ENCODE peak calls at places on chromosomes 12 and 14, in seven cellular contexts. L is H4, E is B cell, A is Panc1, I is AG10803, T is G401, O is EL. X is an unnamed sample.
A peak's percentile ranks its signal among the peaks of the same experiment; 100 is the strongest.

GRCh38 chr14:93911975-93912374 is 15.2 kb upstream of the FAM181A start:
- DNase-seq in L (no peak), E (no peak), A (no peak), I (no peak), T (no peak), O (no peak), X (no peak)

GRCh38 chr14:70289138-70289537 is 70.3 kb downstream of the COX16 start:
- DNase-seq in L (no peak), E (peak; percentile 17), A (no peak), I (no peak), T (no peak), O (no peak), X (peak; percentile 8)

GRCh38 chr14:81269100-81269978 is 48.6 kb upstream of the GTF2A1 start:
- DNase-seq in L (peak; percentile 61), E (peak; percentile 57), A (peak; percentile 35), I (peak; percentile 66), T (peak; percentile 63), O (peak; percentile 60), X (peak; percentile 37)

GRCh38 chr12:131114942-131115584 is 161.4 kb downstream of the ADGRD1 start:
- DNase-seq in L (no peak), E (no peak), A (no peak), I (no peak), T (no peak), O (peak; percentile 4), X (no peak)

GRCh38 chr14:37246427-37246829 is 48.7 kb downstream of the MIPOL1 start:
- DNase-seq in L (peak; percentile 45), E (no peak), A (no peak), I (peak; percentile 60), T (peak; percentile 49), O (peak; percentile 44), X (no peak)

GRCh38 chr12:94186461-94187237 is 38.3 kb downstream of the PLXNC1 start:
- DNase-seq in L (no peak), E (no peak), A (no peak), I (peak; percentile 60), T (peak; percentile 93), O (peak; percentile 67), X (no peak)

GRCh38 chr14:103127861-103128598 is 4.8 kb downstream of the TNFAIP2 start:
- DNase-seq in L (no peak), E (no peak), A (no peak), I (no peak), T (no peak), O (no peak), X (no peak)

GRCh38 chr12:72974954-72975555 is 702.9 kb downstream of the TRHDE start:
- DNase-seq in L (no peak), E (no peak), A (no peak), I (no peak), T (no peak), O (no peak), X (no peak)

GRCh38 chr12:50344775-50345174 is 51.6 kb downstream of the FAM186A start:
- DNase-seq in L (no peak), E (no peak), A (no peak), I (no peak), T (no peak), O (no peak), X (no peak)

GRCh38 chr12:125983094-125983783 is 918.0 kb downstream of the AACS start:
- DNase-seq in L (peak; percentile 85), E (no peak), A (no peak), I (no peak), T (no peak), O (no peak), X (peak; percentile 48)

GRCh38 chr14:100486025-100486828 is 101.0 kb downstream of the BEGAIN start:
- DNase-seq in L (peak; percentile 33), E (peak; percentile 48), A (no peak), I (peak; percentile 97), T (no peak), O (peak; percentile 89), X (peak; percentile 34)

GRCh38 chr12:89059721-89060120 is 292.6 kb downstream of the DUSP6 start:
- DNase-seq in L (no peak), E (no peak), A (no peak), I (no peak), T (no peak), O (no peak), X (no peak)

GRCh38 chr12:14774944-14775651 is 28.2 kb downstream of the WBP11 start:
- DNase-seq in L (no peak), E (peak; percentile 29), A (no peak), I (peak; percentile 78), T (peak; percentile 26), O (peak; percentile 62), X (no peak)

GRCh38 chr12:70052931-70053497 is 190.2 kb upstream of the CNOT2 start:
- DNase-seq in L (peak; percentile 68), E (no peak), A (no peak), I (peak; percentile 79), T (no peak), O (peak; percentile 68), X (no peak)

GRCh38 chr14:80955434-80955939 is at the start of gene TSHR:
- DNase-seq in L (no peak), E (no peak), A (no peak), I (no peak), T (no peak), O (no peak), X (no peak)

GRCh38 chr12:467591-467990 is 7.9 kb downstream of the B4GALNT3 start:
- DNase-seq in L (no peak), E (no peak), A (no peak), I (peak; percentile 45), T (no peak), O (no peak), X (no peak)

GRCh38 chr14:32047791-32048190 is 29.3 kb upstream of the ARHGAP5 start:
- DNase-seq in L (no peak), E (no peak), A (no peak), I (no peak), T (no peak), O (peak; percentile 5), X (no peak)

GRCh38 chr14:34628681-34629135 is 1.2 kb downstream of the SNX6 start:
- DNase-seq in L (no peak), E (no peak), A (no peak), I (peak; percentile 32), T (peak; percentile 7), O (peak; percentile 52), X (no peak)

GRCh38 chr12:96906498-96906848 is 584 bp upstream of the NEDD1 start:
- DNase-seq in L (no peak), E (no peak), A (no peak), I (no peak), T (no peak), O (no peak), X (no peak)

GRCh38 chr12:113461666-113462065 is 10.0 kb downstream of the LHX5 start:
- DNase-seq in L (peak; percentile 32), E (no peak), A (no peak), I (peak; percentile 25), T (no peak), O (peak; percentile 45), X (no peak)

GRCh38 chr12:3141339-3142321 is 64.5 kb downstream of the TSPAN9 start:
- DNase-seq in L (no peak), E (no peak), A (no peak), I (no peak), T (no peak), O (no peak), X (no peak)

GRCh38 chr12:75986001-75986739 is 45.4 kb downstream of the PHLDA1 start:
- DNase-seq in L (no peak), E (no peak), A (no peak), I (no peak), T (no peak), O (no peak), X (no peak)

GRCh38 chr12:94272280-94272679 is 123.9 kb downstream of the PLXNC1 start:
- DNase-seq in L (no peak), E (no peak), A (no peak), I (no peak), T (no peak), O (no peak), X (no peak)

GRCh38 chr12:114799574-114800487 is 115.9 kb upstream of the TBX3 start:
- DNase-seq in L (peak; percentile 30), E (no peak), A (no peak), I (peak; percentile 60), T (no peak), O (peak; percentile 66), X (no peak)

GRCh38 chr12:77609016-77609415 is 221.7 kb upstream of the NAV3 start:
- DNase-seq in L (peak; percentile 9), E (no peak), A (no peak), I (peak; percentile 7), T (no peak), O (no peak), X (no peak)

GRCh38 chr12:26524862-26525465 is 308.0 kb downstream of the ITPR2 start:
- DNase-seq in L (no peak), E (no peak), A (peak; percentile 33), I (no peak), T (no peak), O (peak; percentile 18), X (no peak)

GRCh38 chr14:79056879-79057278 is 886.7 kb downstream of the NRXN3 start:
- DNase-seq in L (peak; percentile 70), E (no peak), A (no peak), I (peak; percentile 47), T (no peak), O (peak; percentile 74), X (no peak)

GRCh38 chr14:99267871-99268775 is 3.9 kb downstream of the BCL11B start:
- DNase-seq in L (no peak), E (no peak), A (no peak), I (no peak), T (no peak), O (no peak), X (no peak)

GRCh38 chr12:69985656-69986055 is 160.6 kb downstream of the MYRFL start:
- DNase-seq in L (peak; percentile 32), E (no peak), A (no peak), I (no peak), T (no peak), O (peak; percentile 9), X (no peak)

GRCh38 chr12:112755507-112755906 is 36.0 kb upstream of the RPH3A start:
- DNase-seq in L (no peak), E (no peak), A (no peak), I (no peak), T (no peak), O (no peak), X (no peak)

GRCh38 chr12:102542816-102543448 is 62.6 kb upstream of the IGF1 start:
- DNase-seq in L (no peak), E (no peak), A (no peak), I (no peak), T (no peak), O (no peak), X (no peak)

GRCh38 chr14:74804219-74804825 is 41.2 kb downstream of the YLPM1 start:
- DNase-seq in L (no peak), E (no peak), A (peak; percentile 24), I (peak; percentile 74), T (peak; percentile 45), O (peak; percentile 62), X (no peak)

GRCh38 chr14:99481745-99482099 is 513 bp downstream of the CCNK start:
- DNase-seq in L (peak; percentile 11), E (no peak), A (no peak), I (peak; percentile 46), T (peak; percentile 15), O (peak; percentile 41), X (no peak)

GRCh38 chr14:50985816-50986396 is 41.6 kb upstream of the PYGL start:
- DNase-seq in L (no peak), E (no peak), A (no peak), I (no peak), T (no peak), O (no peak), X (no peak)